ENCODE peak calls at places on chromosomes 3 and 15, in nine cellular contexts. One of them, this sample, is unnamed.

GRCh38 chr3:47082519-47082918 is 81.4 kb downstream of the SETD2 start:
- DNase-seq in stomach: no peak
- DNase-seq in cardiac muscle cell: no peak
- DNase-seq in thoracic aorta: no peak
- DNase-seq in upper lobe of right lung: no peak
- DNase-seq in endothelial cell: no peak
- DNase-seq in MCF 10A: peak
- DNase-seq in heart left ventricle: no peak
- DNase-seq in GM10248: peak
- DNase-seq in this sample: peak

GRCh38 chr15:52790166-52790708 is at the start of gene ONECUT1:
- DNase-seq in stomach: peak
- DNase-seq in cardiac muscle cell: peak
- DNase-seq in thoracic aorta: no peak
- DNase-seq in upper lobe of right lung: no peak
- DNase-seq in endothelial cell: peak
- DNase-seq in MCF 10A: peak
- DNase-seq in heart left ventricle: no peak
- DNase-seq in GM10248: peak
- DNase-seq in this sample: no peak

GRCh38 chr15:63832620-63833245 is 1.0 kb downstream of the HERC1 start:
- DNase-seq in stomach: no peak
- DNase-seq in cardiac muscle cell: no peak
- DNase-seq in thoracic aorta: no peak
- DNase-seq in upper lobe of right lung: no peak
- DNase-seq in endothelial cell: no peak
- DNase-seq in MCF 10A: peak
- DNase-seq in heart left ventricle: no peak
- DNase-seq in GM10248: no peak
- DNase-seq in this sample: no peak

GRCh38 chr3:108420926-108421325 is 89.5 kb downstream of the MYH15 start:
- DNase-seq in stomach: no peak
- DNase-seq in cardiac muscle cell: no peak
- DNase-seq in thoracic aorta: no peak
- DNase-seq in upper lobe of right lung: no peak
- DNase-seq in endothelial cell: no peak
- DNase-seq in MCF 10A: peak
- DNase-seq in heart left ventricle: no peak
- DNase-seq in GM10248: no peak
- DNase-seq in this sample: peak

GRCh38 chr3:46667061-46667621 is 26.3 kb downstream of the ALS2CL start:
- DNase-seq in stomach: peak
- DNase-seq in cardiac muscle cell: no peak
- DNase-seq in thoracic aorta: no peak
- DNase-seq in upper lobe of right lung: peak
- DNase-seq in endothelial cell: no peak
- DNase-seq in MCF 10A: no peak
- DNase-seq in heart left ventricle: peak
- DNase-seq in GM10248: no peak
- DNase-seq in this sample: no peak

GRCh38 chr3:46935168-46935858 is 41.2 kb downstream of the CCDC12 start:
- DNase-seq in stomach: peak
- DNase-seq in cardiac muscle cell: peak
- DNase-seq in thoracic aorta: peak
- DNase-seq in upper lobe of right lung: no peak
- DNase-seq in endothelial cell: peak
- DNase-seq in MCF 10A: peak
- DNase-seq in heart left ventricle: peak
- DNase-seq in GM10248: no peak
- DNase-seq in this sample: peak

GRCh38 chr15:68896178-68896577 is 34.1 kb upstream of the SPESP1 start:
- DNase-seq in stomach: no peak
- DNase-seq in cardiac muscle cell: no peak
- DNase-seq in thoracic aorta: no peak
- DNase-seq in upper lobe of right lung: no peak
- DNase-seq in endothelial cell: no peak
- DNase-seq in MCF 10A: no peak
- DNase-seq in heart left ventricle: no peak
- DNase-seq in GM10248: no peak
- DNase-seq in this sample: no peak

GRCh38 chr3:155859859-155860258 is 5.6 kb upstream of the SLC33A1 start:
- DNase-seq in stomach: no peak
- DNase-seq in cardiac muscle cell: no peak
- DNase-seq in thoracic aorta: no peak
- DNase-seq in upper lobe of right lung: no peak
- DNase-seq in endothelial cell: no peak
- DNase-seq in MCF 10A: peak
- DNase-seq in heart left ventricle: no peak
- DNase-seq in GM10248: peak
- DNase-seq in this sample: no peak

GRCh38 chr15:28904541-28905303 is 18.9 kb downstream of the APBA2 start:
- DNase-seq in stomach: peak
- DNase-seq in cardiac muscle cell: no peak
- DNase-seq in thoracic aorta: no peak
- DNase-seq in upper lobe of right lung: peak
- DNase-seq in endothelial cell: no peak
- DNase-seq in MCF 10A: no peak
- DNase-seq in heart left ventricle: no peak
- DNase-seq in GM10248: no peak
- DNase-seq in this sample: no peak

GRCh38 chr15:68210821-68211655 is 5.9 kb upstream of the CALML4 start:
- DNase-seq in stomach: peak
- DNase-seq in cardiac muscle cell: peak
- DNase-seq in thoracic aorta: no peak
- DNase-seq in upper lobe of right lung: peak
- DNase-seq in endothelial cell: peak
- DNase-seq in MCF 10A: peak
- DNase-seq in heart left ventricle: peak
- DNase-seq in GM10248: peak
- DNase-seq in this sample: no peak

GRCh38 chr3:148902173-148902791 is 37.2 kb downstream of the CPA3 start:
- DNase-seq in stomach: no peak
- DNase-seq in cardiac muscle cell: no peak
- DNase-seq in thoracic aorta: no peak
- DNase-seq in upper lobe of right lung: no peak
- DNase-seq in endothelial cell: no peak
- DNase-seq in MCF 10A: peak
- DNase-seq in heart left ventricle: no peak
- DNase-seq in GM10248: no peak
- DNase-seq in this sample: peak

GRCh38 chr15:42832577-42832976 is 88.0 kb downstream of the TTBK2 start:
- DNase-seq in stomach: no peak
- DNase-seq in cardiac muscle cell: no peak
- DNase-seq in thoracic aorta: no peak
- DNase-seq in upper lobe of right lung: no peak
- DNase-seq in endothelial cell: no peak
- DNase-seq in MCF 10A: peak
- DNase-seq in heart left ventricle: no peak
- DNase-seq in GM10248: no peak
- DNase-seq in this sample: peak

GRCh38 chr3:197511130-197511529 is 44.6 kb downstream of the BDH1 start:
- DNase-seq in stomach: no peak
- DNase-seq in cardiac muscle cell: no peak
- DNase-seq in thoracic aorta: no peak
- DNase-seq in upper lobe of right lung: no peak
- DNase-seq in endothelial cell: no peak
- DNase-seq in MCF 10A: peak
- DNase-seq in heart left ventricle: no peak
- DNase-seq in GM10248: no peak
- DNase-seq in this sample: peak

GRCh38 chr3:71372911-71373637 is 210.5 kb downstream of the FOXP1 start:
- DNase-seq in stomach: no peak
- DNase-seq in cardiac muscle cell: no peak
- DNase-seq in thoracic aorta: no peak
- DNase-seq in upper lobe of right lung: no peak
- DNase-seq in endothelial cell: no peak
- DNase-seq in MCF 10A: no peak
- DNase-seq in heart left ventricle: no peak
- DNase-seq in GM10248: no peak
- DNase-seq in this sample: no peak

GRCh38 chr3:186268616-186269448 is 93.2 kb downstream of the DGKG start:
- DNase-seq in stomach: no peak
- DNase-seq in cardiac muscle cell: no peak
- DNase-seq in thoracic aorta: no peak
- DNase-seq in upper lobe of right lung: no peak
- DNase-seq in endothelial cell: peak
- DNase-seq in MCF 10A: peak
- DNase-seq in heart left ventricle: no peak
- DNase-seq in GM10248: no peak
- DNase-seq in this sample: peak
- TF ChIP-seq CTCF in stomach: no peak
- TF ChIP-seq CTCF in cardiac muscle cell: peak
- TF ChIP-seq CTCF in thoracic aorta: no peak
- TF ChIP-seq CTCF in upper lobe of right lung: peak
- TF ChIP-seq CTCF in endothelial cell: no peak
- TF ChIP-seq CTCF in MCF 10A: peak
- TF ChIP-seq CTCF in heart left ventricle: no peak
- TF ChIP-seq CTCF in GM10248: peak
- TF ChIP-seq CTCF in this sample: peak

DNA sequence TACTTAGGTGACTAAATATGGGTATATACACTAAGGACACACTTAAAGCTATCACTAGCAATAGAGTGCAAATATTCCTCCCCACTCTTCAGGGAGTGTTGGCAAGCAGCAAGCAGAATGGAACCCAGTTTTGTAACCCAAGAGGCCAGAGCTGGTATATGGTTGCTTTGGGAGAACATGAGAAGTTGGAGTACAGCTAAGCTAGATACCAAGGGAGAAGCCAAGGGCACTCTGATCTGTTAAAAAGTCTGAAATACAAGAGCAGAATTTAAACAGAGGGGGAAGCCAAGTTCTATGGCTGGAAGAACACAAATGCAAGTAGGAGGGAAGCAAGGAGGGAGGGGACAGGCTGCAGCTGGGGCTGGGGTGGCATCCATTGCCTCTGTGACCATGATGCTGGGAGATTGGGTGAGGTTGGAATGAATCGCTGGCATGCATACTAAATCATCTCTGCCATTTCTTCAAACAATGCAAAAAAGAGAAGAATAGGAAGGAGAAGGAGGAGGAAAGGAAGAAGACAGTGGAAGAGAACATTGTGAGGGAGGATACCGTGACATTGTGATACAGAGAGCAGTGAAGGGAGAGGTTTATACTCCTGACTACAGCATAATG is 8.8 kb upstream of the ANXA2 start:
- DNase-seq in stomach: no peak
- DNase-seq in cardiac muscle cell: no peak
- DNase-seq in thoracic aorta: no peak
- DNase-seq in upper lobe of right lung: no peak
- DNase-seq in endothelial cell: no peak
- DNase-seq in MCF 10A: no peak
- DNase-seq in heart left ventricle: no peak
- DNase-seq in GM10248: no peak
- DNase-seq in this sample: no peak
- TF ChIP-seq CTCF in stomach: no peak
- TF ChIP-seq CTCF in cardiac muscle cell: no peak
- TF ChIP-seq CTCF in thoracic aorta: no peak
- TF ChIP-seq CTCF in upper lobe of right lung: no peak
- TF ChIP-seq CTCF in endothelial cell: no peak
- TF ChIP-seq CTCF in MCF 10A: no peak
- TF ChIP-seq CTCF in heart left ventricle: no peak
- TF ChIP-seq CTCF in GM10248: no peak
- TF ChIP-seq CTCF in this sample: no peak

GRCh38 chr15:78069630-78070029 is 7.9 kb downstream of the TBC1D2B start:
- DNase-seq in stomach: no peak
- DNase-seq in cardiac muscle cell: no peak
- DNase-seq in thoracic aorta: no peak
- DNase-seq in upper lobe of right lung: no peak
- DNase-seq in endothelial cell: no peak
- DNase-seq in MCF 10A: no peak
- DNase-seq in heart left ventricle: no peak
- DNase-seq in GM10248: no peak
- DNase-seq in this sample: no peak

GRCh38 chr15:78073026-78073425 is 4.5 kb downstream of the TBC1D2B start:
- DNase-seq in stomach: no peak
- DNase-seq in cardiac muscle cell: no peak
- DNase-seq in thoracic aorta: no peak
- DNase-seq in upper lobe of right lung: no peak
- DNase-seq in endothelial cell: no peak
- DNase-seq in MCF 10A: no peak
- DNase-seq in heart left ventricle: no peak
- DNase-seq in GM10248: no peak
- DNase-seq in this sample: no peak

GRCh38 chr15:78071378-78071777 is 6.1 kb downstream of the TBC1D2B start:
- DNase-seq in stomach: no peak
- DNase-seq in cardiac muscle cell: no peak
- DNase-seq in thoracic aorta: no peak
- DNase-seq in upper lobe of right lung: no peak
- DNase-seq in endothelial cell: no peak
- DNase-seq in MCF 10A: no peak
- DNase-seq in heart left ventricle: no peak
- DNase-seq in GM10248: no peak
- DNase-seq in this sample: no peak

GRCh38 chr15:78070049-78070698 is 7.3 kb downstream of the TBC1D2B start:
- DNase-seq in stomach: no peak
- DNase-seq in cardiac muscle cell: no peak
- DNase-seq in thoracic aorta: no peak
- DNase-seq in upper lobe of right lung: no peak
- DNase-seq in endothelial cell: no peak
- DNase-seq in MCF 10A: no peak
- DNase-seq in heart left ventricle: no peak
- DNase-seq in GM10248: no peak
- DNase-seq in this sample: no peak

DNA sequence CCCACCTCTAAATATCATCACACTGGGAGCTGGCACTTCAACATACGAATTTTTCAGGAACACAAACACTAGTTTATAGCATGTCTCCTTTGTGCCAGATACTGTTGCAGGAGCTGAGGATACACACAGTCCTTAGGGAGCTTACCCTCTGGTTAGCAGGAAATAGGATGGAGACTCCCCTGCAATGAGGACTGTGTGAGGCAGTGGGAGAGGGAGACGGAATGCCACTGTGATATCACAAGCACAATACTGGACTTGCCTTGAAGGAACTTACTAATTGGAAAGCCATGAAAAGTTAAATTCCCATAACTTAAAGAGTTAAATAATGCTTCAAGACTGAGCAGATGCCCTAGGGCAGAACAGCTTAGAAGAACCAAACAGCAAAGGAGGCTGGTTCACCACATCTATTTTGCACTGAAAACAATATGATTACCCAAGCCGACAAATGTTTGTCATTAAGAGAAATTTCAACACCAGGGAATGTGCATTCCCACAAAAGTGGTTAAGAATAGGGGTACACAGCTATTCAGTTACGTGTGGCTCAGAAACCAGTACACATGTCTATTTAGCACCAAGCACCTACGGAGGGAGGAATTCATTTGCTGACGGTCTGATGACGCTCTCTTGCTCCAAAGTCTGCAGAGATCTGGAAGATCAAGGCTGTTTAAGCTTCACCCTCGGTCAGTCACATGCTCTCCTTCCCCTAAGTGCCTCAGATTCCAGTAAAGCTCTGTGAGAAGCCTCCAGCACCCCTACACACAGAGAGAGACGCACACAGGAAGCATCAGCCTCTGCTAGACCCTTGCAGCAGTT is 5.2 kb downstream of the TBC1D2B start:
- DNase-seq in stomach: no peak
- DNase-seq in cardiac muscle cell: peak
- DNase-seq in thoracic aorta: no peak
- DNase-seq in upper lobe of right lung: no peak
- DNase-seq in endothelial cell: no peak
- DNase-seq in MCF 10A: no peak
- DNase-seq in heart left ventricle: no peak
- DNase-seq in GM10248: no peak
- DNase-seq in this sample: peak
- TF ChIP-seq CTCF in stomach: no peak
- TF ChIP-seq CTCF in cardiac muscle cell: no peak
- TF ChIP-seq CTCF in thoracic aorta: no peak
- TF ChIP-seq CTCF in upper lobe of right lung: no peak
- TF ChIP-seq CTCF in endothelial cell: no peak
- TF ChIP-seq CTCF in MCF 10A: no peak
- TF ChIP-seq CTCF in heart left ventricle: no peak
- TF ChIP-seq CTCF in GM10248: no peak
- TF ChIP-seq CTCF in this sample: no peak

GRCh38 chr3:128076783-128077624 is 24.8 kb downstream of the SEC61A1 start:
- DNase-seq in stomach: peak
- DNase-seq in cardiac muscle cell: peak
- DNase-seq in thoracic aorta: no peak
- DNase-seq in upper lobe of right lung: peak
- DNase-seq in endothelial cell: peak
- DNase-seq in MCF 10A: no peak
- DNase-seq in heart left ventricle: no peak
- DNase-seq in GM10248: no peak
- DNase-seq in this sample: no peak
- TF ChIP-seq CTCF in stomach: no peak
- TF ChIP-seq CTCF in cardiac muscle cell: no peak
- TF ChIP-seq CTCF in thoracic aorta: no peak
- TF ChIP-seq CTCF in upper lobe of right lung: no peak
- TF ChIP-seq CTCF in endothelial cell: no peak
- TF ChIP-seq CTCF in MCF 10A: no peak
- TF ChIP-seq CTCF in heart left ventricle: no peak
- TF ChIP-seq CTCF in GM10248: no peak
- TF ChIP-seq CTCF in this sample: no peak